ENCODE peak calls at places on chromosomes 2 and 18, in nine cellular contexts. Y is CD4-positive, CD25-positive, alpha-beta regulatory T cell; S is heart left ventricle; H is AG04450; Z is psoas muscle; F is right cardiac atrium; V is adrenal gland; L is CD8-positive, alpha-beta memory T cell; G is breast epithelium. X is an unnamed sample.

GRCh38 chr2:167943877-167944276 is 303.5 kb downstream of the STK39 start:
- DNase-seq in H (no peak), Z (no peak), L (no peak), S (no peak), Y (no peak), G (no peak), V (no peak), F (no peak), X (no peak)

GRCh38 chr2:62309465-62310091 is 113.7 kb downstream of the B3GNT2 start:
- DNase-seq in L (peak; percentile 35), S (no peak), H (no peak), Z (no peak), G (no peak), Y (no peak), F (no peak), V (peak; percentile 66), X (no peak)

GRCh38 chr2:200585730-200586643 is at the start of gene AOX1:
- DNase-seq in Y (peak; percentile 5), L (no peak), F (peak; percentile 67), V (peak; percentile 92), G (no peak), Z (peak; percentile 87), S (peak; percentile 18), H (no peak), X (peak; percentile 46)

GRCh38 chr2:145380436-145381017 is 860.6 kb upstream of the ZEB2 start:
- DNase-seq in F (no peak), Z (no peak), H (peak; percentile 6), L (no peak), Y (no peak), S (no peak), G (no peak), V (no peak), X (no peak)

GRCh38 chr2:235716875-235717496 is 223.1 kb downstream of the AGAP1 start:
- DNase-seq in S (no peak), Z (no peak), F (no peak), V (no peak), H (no peak), Y (no peak), L (no peak), G (no peak), X (no peak)

GRCh38 chr2:28802975-28803429 is 7.6 kb upstream of the SPDYA start:
- DNase-seq in Z (no peak), L (no peak), H (peak; percentile 43), F (no peak), S (no peak), V (no peak), G (no peak), Y (no peak), X (no peak)

GRCh38 chr2:11873346-11873745 is 126.9 kb downstream of the LPIN1 start:
- DNase-seq in S (no peak), V (no peak), L (no peak), Z (no peak), H (no peak), G (no peak), Y (no peak), F (no peak), X (no peak)

GRCh38 chr2:196840171-196840570 is 31.0 kb upstream of the C2orf66 start:
- DNase-seq in S (no peak), Z (no peak), H (no peak), F (no peak), L (no peak), Y (no peak), G (no peak), V (no peak), X (no peak)

GRCh38 chr2:137950238-137950637 is 14.0 kb upstream of the HNMT start:
- DNase-seq in H (no peak), Z (no peak), L (no peak), Y (no peak), G (no peak), V (no peak), F (no peak), S (no peak), X (no peak)

GRCh38 chr18:68735498-68736343 is 20.8 kb upstream of the TMX3 start:
- DNase-seq in S (no peak), F (no peak), L (no peak), Z (no peak), V (no peak), H (peak; percentile 32), Y (no peak), G (no peak), X (no peak)

GRCh38 chr2:53252115-53252514 is 515.5 kb upstream of the CHAC2 start:
- DNase-seq in L (no peak), Y (no peak), S (no peak), F (no peak), Z (no peak), G (no peak), V (no peak), H (no peak), X (no peak)

GRCh38 chr18:6920099-6920955 is 190.8 kb downstream of the ARHGAP28 start:
- DNase-seq in G (no peak), Y (no peak), S (no peak), Z (no peak), F (peak; percentile 25), H (peak; percentile 27), L (no peak), V (peak; percentile 56), X (no peak)

GRCh38 chr18:59818769-59819168 is 81.0 kb upstream of the PMAIP1 start:
- DNase-seq in F (no peak), H (no peak), G (no peak), V (no peak), Y (peak; percentile 7), Z (no peak), S (no peak), L (no peak), X (no peak)

GRCh38 chr18:57835904-57836303 is 32.8 kb upstream of the ATP8B1 start:
- DNase-seq in Y (no peak), F (no peak), S (no peak), L (no peak), V (no peak), G (no peak), Z (no peak), H (no peak), X (no peak)

GRCh38 chr18:57833441-57834101 is 30.5 kb upstream of the ATP8B1 start:
- DNase-seq in Y (no peak), G (no peak), F (no peak), V (no peak), Z (no peak), L (no peak), H (no peak), S (no peak), X (no peak)

GRCh38 chr18:57834616-57835015 is 31.5 kb upstream of the ATP8B1 start:
- DNase-seq in H (no peak), V (no peak), S (no peak), Z (no peak), Y (no peak), G (no peak), L (no peak), F (no peak), X (no peak)

GRCh38 chr18:57831597-57832377 is 28.7 kb upstream of the ATP8B1 start:
- DNase-seq in G (no peak), V (no peak), H (no peak), F (no peak), L (no peak), S (no peak), Z (no peak), Y (no peak), X (no peak)

GRCh38 chr18:57832730-57833129 is 29.6 kb upstream of the ATP8B1 start:
- DNase-seq in G (no peak), Z (no peak), S (no peak), L (no peak), Y (no peak), V (no peak), F (no peak), H (no peak), X (no peak)
- H3K27ac ChIP-seq in G (no peak overlapping the region), Z (no peak overlapping the region), S (no peak overlapping the region), L (no peak overlapping the region), Y (no peak overlapping the region), V (no peak overlapping the region), F (no peak overlapping the region), H (no peak overlapping the region), X (no peak overlapping the region)

GRCh38 chr2:18557121-18557520 is 3.3 kb downstream of the RDH14 start:
- DNase-seq in S (no peak), Z (no peak), L (no peak), H (no peak), G (no peak), Y (no peak), F (no peak), V (no peak), X (no peak)
- H3K4me3 ChIP-seq in S (no peak overlapping the region), Z (no peak overlapping the region), L (no peak overlapping the region), H (no peak overlapping the region), G (no peak overlapping the region), Y (no peak overlapping the region), F (peak overlapping the region; percentile 22), V (no peak overlapping the region), X (peak overlapping the region; percentile 93)

DNA sequence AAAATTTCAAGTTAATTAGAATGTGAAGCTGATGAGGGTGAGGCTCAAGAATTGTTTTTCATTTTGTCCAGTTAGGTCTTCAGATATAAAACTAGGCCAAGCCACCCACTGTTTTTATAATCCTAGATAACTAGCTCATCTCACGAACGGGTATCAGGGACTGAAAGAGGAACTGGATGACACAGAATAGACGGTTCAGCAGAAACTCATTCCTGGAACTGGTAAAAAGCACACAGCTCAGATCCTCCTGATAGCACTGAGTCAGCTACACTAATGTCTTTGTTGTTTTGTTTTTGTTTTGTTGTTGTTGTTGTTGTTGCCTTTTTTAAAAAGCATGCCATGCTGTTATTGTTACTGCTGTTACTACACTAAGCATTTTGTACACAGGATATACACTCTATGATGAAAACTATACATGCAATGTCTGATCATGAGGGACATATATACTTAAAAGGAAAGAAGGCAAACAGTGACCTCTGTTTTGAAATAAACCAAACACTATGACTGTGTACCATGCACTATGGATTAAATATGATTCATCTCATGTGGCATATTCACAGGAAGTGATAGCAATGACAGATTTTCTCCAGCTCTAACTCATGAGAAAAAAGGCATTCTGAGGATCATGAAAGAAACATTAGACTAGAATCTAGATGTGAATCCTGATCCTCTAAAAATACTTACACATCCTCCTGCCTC is 437.6 kb downstream of the NCKAP5 start:
- DNase-seq in Y (no peak), S (no peak), G (no peak), F (no peak), H (no peak), Z (no peak), V (no peak), L (no peak), X (no peak)
- H3K27ac ChIP-seq in Y (no peak overlapping the region), S (no peak overlapping the region), G (no peak overlapping the region), F (no peak overlapping the region), H (no peak overlapping the region), Z (no peak overlapping the region), V (peak overlapping the region; percentile 26), L (no peak overlapping the region), X (no peak overlapping the region)

GRCh38 chr2:383173-383572 is 95.3 kb upstream of the ALKAL2 start:
- DNase-seq in G (no peak), Y (no peak), H (no peak), Z (no peak), V (peak; percentile 38), L (no peak), S (no peak), F (no peak), X (no peak)
- H3K4me3 ChIP-seq in G (no peak overlapping the region), Y (no peak overlapping the region), H (no peak overlapping the region), Z (no peak overlapping the region), V (no peak overlapping the region), L (no peak overlapping the region), S (no peak overlapping the region), F (no peak overlapping the region), X (no peak overlapping the region)

X was measured in left ventricle myocardium inferior.